ENCODE peak calls at places on chromosomes 2 and 18, in six cellular contexts. J is MM.1S, M is GM23248, V is mammary epithelial cell, O is H1, P is GM12878. K is an unnamed sample.

GRCh38 chr2:1701020-1701419 is 43.3 kb downstream of the PXDN start:
- DNase-seq in J (no peak), M (no peak), V (no peak), O (no peak), P (no peak), K (no peak)

GRCh38 chr2:98478861-98479770 is 34.5 kb downstream of the INPP4A start:
- DNase-seq in J (peak; percentile 47), M (no peak), V (peak; percentile 74), O (no peak), P (no peak), K (peak; percentile 46)

GRCh38 chr2:174544156-174544555 is 53.4 kb downstream of the WIPF1 start:
- DNase-seq in J (no peak), M (no peak), V (peak; percentile 70), O (no peak), P (no peak), K (no peak)

GRCh38 chr18:50192903-50193795 is 1.8 kb downstream of the MYO5B start:
- DNase-seq in J (no peak), M (no peak), V (peak; percentile 57), O (no peak), P (no peak), K (no peak)

GRCh38 chr18:23822590-23823385 is 133.5 kb downstream of the LAMA3 start:
- DNase-seq in J (no peak), M (peak; percentile 63), V (peak; percentile 70), O (no peak), P (no peak), K (no peak)

GRCh38 chr2:172252154-172252553 is 149.5 kb upstream of the DLX2 start:
- DNase-seq in J (no peak), M (no peak), V (no peak), O (no peak), P (no peak), K (no peak)

GRCh38 chr18:45228989-45229388 is 386.3 kb upstream of the SLC14A2 start:
- DNase-seq in J (no peak), M (no peak), V (no peak), O (no peak), P (no peak), K (no peak)

GRCh38 chr2:75560022-75560767 is 544 bp downstream of the EVA1A start:
- DNase-seq in J (peak; percentile 7), M (peak; percentile 63), V (peak; percentile 52), O (no peak), P (no peak), K (no peak)

GRCh38 chr2:20194097-20194989 is 30.6 kb downstream of the SDC1 start:
- DNase-seq in J (no peak), M (no peak), V (no peak), O (no peak), P (no peak), K (no peak)

GRCh38 chr2:191018048-191018447 is 4.1 kb upstream of the STAT1 start:
- DNase-seq in J (no peak), M (peak; percentile 51), V (no peak), O (no peak), P (no peak), K (no peak)

GRCh38 chr2:235170536-235171510 is 219.0 kb downstream of the SH3BP4 start:
- DNase-seq in J (peak; percentile 49), M (peak; percentile 95), V (peak; percentile 56), O (peak; percentile 33), P (no peak), K (no peak)

GRCh38 chr2:12587729-12588522 is 128.8 kb upstream of the TRIB2 start:
- DNase-seq in J (peak; percentile 59), M (peak; percentile 95), V (peak; percentile 90), O (no peak), P (peak; percentile 49), K (peak; percentile 73)

GRCh38 chr2:176126929-176127768 is 2.4 kb upstream of the HOXD8 start:
- DNase-seq in J (peak; percentile 65), M (peak; percentile 80), V (no peak), O (no peak), P (no peak), K (peak; percentile 89)

GRCh38 chr2:205967391-205968075 is 118.4 kb downstream of the INO80D start:
- DNase-seq in J (no peak), M (peak; percentile 25), V (no peak), O (no peak), P (no peak), K (no peak)

GRCh38 chr2:223934870-223935269 is 10.3 kb downstream of the WDFY1 start:
- DNase-seq in J (no peak), M (no peak), V (no peak), O (no peak), P (no peak), K (no peak)
- H4K20me1 ChIP-seq in J (no peaks in the 10 kb centered on the region), M (no peaks in the 10 kb centered on the region), V (no peaks in the 10 kb centered on the region), O (no peaks in the 10 kb centered on the region), P (no peaks in the 10 kb centered on the region), K (peaks cover 13% of the 10 kb centered on the region)

DNA sequence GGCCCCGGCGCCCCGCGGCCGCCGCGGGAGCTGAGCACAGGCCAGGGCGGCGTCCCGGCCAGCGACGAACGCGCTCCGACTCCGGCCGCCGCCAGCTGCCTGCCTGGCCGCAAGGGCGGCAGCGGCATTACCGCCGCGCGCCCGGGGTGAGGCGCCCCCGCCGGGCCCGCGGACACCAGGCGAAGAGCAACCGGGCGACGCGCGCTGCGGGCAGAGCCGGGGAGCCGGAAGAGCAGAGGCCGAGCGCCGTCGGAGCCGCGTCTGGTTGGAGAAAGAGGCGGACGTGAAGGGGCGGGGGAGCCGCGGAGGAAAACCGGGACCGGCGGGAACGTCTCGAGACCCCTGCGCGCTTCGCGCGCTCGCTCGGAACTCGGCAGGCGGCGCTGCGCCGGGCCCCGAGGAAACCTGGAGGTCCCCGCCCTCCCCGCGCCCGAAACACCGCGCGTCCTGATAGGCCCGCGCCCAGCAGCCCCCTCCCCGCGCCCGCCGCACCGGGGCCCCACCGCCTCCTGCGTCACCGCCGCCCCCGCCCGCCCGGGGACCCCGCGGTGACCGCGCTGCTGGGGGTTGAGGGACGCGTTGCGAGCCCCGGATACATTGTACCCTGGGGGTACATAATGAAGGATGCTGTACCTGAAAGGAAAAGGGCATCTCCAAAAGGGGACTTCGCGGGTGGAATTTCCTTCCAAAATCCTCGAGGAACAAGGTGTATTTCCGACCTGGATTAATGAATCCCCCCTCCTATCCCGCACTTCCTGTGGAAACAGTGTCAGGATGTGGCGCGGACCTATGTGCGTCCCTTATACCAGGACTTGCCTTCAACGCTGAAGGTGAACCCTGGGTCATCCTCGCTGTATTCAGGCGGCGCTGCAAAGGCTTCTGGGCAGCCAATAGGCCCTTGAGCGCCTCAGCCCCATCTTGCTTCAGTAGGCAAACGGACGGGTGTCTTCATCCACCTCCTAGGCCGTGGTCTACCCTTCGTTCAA is 1.0 kb upstream of the B4GALT6 start:
- DNase-seq in J (peak; percentile 85), M (peak; percentile 85), V (peak; percentile 81), O (peak; percentile 49), P (peak; percentile 40), K (peak; percentile 78)
- H3K79me2 ChIP-seq in J (no peaks in the 10 kb centered on the region), M (no peaks in the 10 kb centered on the region), V (peaks cover 35% of the 10 kb centered on the region), O (peaks cover 38% of the 10 kb centered on the region), P (peaks cover 63% of the 10 kb centered on the region), K (no peaks in the 10 kb centered on the region)

GRCh38 chr2:66489433-66489832 is 54.5 kb downstream of the MEIS1 start:
- DNase-seq in J (no peak), M (no peak), V (no peak), O (no peak), P (no peak), K (no peak)

GRCh38 chr2:66490588-66491001 is 55.7 kb downstream of the MEIS1 start:
- DNase-seq in J (no peak), M (peak; percentile 61), V (peak; percentile 16), O (no peak), P (no peak), K (no peak)

GRCh38 chr2:66494708-66495107 is 59.8 kb downstream of the MEIS1 start:
- DNase-seq in J (no peak), M (peak; percentile 76), V (peak; percentile 33), O (no peak), P (no peak), K (no peak)

DNA sequence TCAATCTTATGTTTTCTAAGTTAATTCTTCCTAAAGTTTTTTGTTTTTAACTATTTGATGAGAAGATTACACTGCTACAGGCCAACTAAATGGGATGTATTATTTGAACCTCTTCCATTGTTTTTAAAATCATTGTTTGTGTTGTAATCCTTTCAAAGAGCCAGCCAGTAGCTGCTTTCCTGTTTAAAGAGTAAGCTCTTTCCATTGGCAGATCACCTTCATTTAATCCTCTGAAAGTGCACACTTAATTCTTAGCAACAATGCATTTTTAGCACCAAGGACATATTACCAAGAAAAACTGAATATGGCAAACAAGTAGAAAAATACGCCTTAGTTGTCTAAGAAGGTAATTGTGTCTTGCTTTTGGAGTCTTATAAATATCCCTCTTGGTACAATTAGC is 54.0 kb downstream of the MEIS1 start:
- DNase-seq in J (no peak), M (no peak), V (no peak), O (no peak), P (no peak), K (no peak)
- H4K20me1 ChIP-seq in J (no peaks in the 10 kb centered on the region), M (no peaks in the 10 kb centered on the region), V (no peaks in the 10 kb centered on the region), O (no peaks in the 10 kb centered on the region), P (no peaks in the 10 kb centered on the region), K (no peaks in the 10 kb centered on the region)

GRCh38 chr2:68190991-68191731 is 33.5 kb downstream of the PNO1 start:
- DNase-seq in J (no peak), M (peak; percentile 86), V (peak; percentile 84), O (no peak), P (no peak), K (no peak)

GRCh38 chr2:68182902-68183301 is 25.2 kb downstream of the PNO1 start:
- DNase-seq in J (no peak), M (no peak), V (no peak), O (no peak), P (no peak), K (no peak)

GRCh38 chr2:68188831-68189230 is 31.1 kb downstream of the PNO1 start:
- DNase-seq in J (peak; percentile 17), M (no peak), V (no peak), O (no peak), P (no peak), K (no peak)

GRCh38 chr2:68187329-68187728 is 29.6 kb downstream of the PNO1 start:
- DNase-seq in J (no peak), M (no peak), V (no peak), O (no peak), P (no peak), K (no peak)

GRCh38 chr2:68185541-68186164 is 28.0 kb downstream of the PNO1 start:
- DNase-seq in J (peak; percentile 42), M (peak; percentile 60), V (peak; percentile 11), O (peak; percentile 47), P (peak; percentile 28), K (peak; percentile 93)
- H3K79me2 ChIP-seq in J (peaks cover 51% of the 10 kb centered on the region), M (peaks cover 95% of the 10 kb centered on the region), V (peaks cover 66% of the 10 kb centered on the region), O (peaks cover 11% of the 10 kb centered on the region), P (peaks cover 13% of the 10 kb centered on the region), K (peaks cover 87% of the 10 kb centered on the region)

DNA sequence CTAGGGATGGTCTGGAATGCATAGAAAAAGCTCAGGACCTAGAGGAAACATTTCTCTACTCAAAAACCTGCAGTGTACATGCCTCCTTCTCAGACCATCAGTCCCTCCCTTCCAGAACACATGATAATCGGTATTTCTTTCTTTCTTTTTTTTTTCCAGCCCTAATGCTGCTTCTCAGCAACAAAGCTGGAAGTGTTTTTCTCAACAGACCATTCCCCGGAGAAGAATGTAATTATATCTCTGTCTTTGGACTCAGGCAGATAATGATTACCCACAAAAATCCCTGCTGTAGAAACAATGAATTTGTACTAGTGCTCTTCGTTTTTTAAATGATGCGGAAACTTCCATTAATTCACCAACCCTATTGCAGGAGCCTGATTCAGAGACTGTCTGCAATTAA is 44.1 kb upstream of the NDUFV2 start:
- DNase-seq in J (no peak), M (no peak), V (no peak), O (no peak), P (no peak), K (no peak)
- H4K20me1 ChIP-seq in J (no peaks in the 10 kb centered on the region), M (no peaks in the 10 kb centered on the region), V (no peaks in the 10 kb centered on the region), O (no peaks in the 10 kb centered on the region), P (no peaks in the 10 kb centered on the region), K (no peaks in the 10 kb centered on the region)

K was measured in Karpas-422.